ENCODE peak calls at places on chromosomes 6 and 20, in five cellular contexts. H is Peyer's patch, C is A549, U is pancreas, D is cardiac muscle cell. Q is an unnamed sample.

GRCh38 chr6:139759086-139759485 is 384.6 kb upstream of the CITED2 start:
- DNase-seq in U (no peak), H (no peak), D (no peak), C (no peak), Q (no peak)

GRCh38 chr20:61924211-61924857 is 141.3 kb downstream of the TAF4 start:
- DNase-seq in U (no peak), H (no peak), D (no peak), C (no peak), Q (no peak)

GRCh38 chr6:11163932-11164331 is 52.4 kb upstream of the ERVFRD-1 start:
- DNase-seq in H (no peak), U (no peak), C (no peak), D (no peak), Q (no peak)

GRCh38 chr6:15417811-15418210 is 171.9 kb downstream of the JARID2 start:
- DNase-seq in C (no peak), H (no peak), U (no peak), D (peak; percentile 33), Q (no peak)

GRCh38 chr6:149723262-149723661 is 5.4 kb upstream of the LATS1 start:
- DNase-seq in H (no peak), U (no peak), C (no peak), D (no peak), Q (no peak)

GRCh38 chr6:3287976-3288707 is 29.4 kb downstream of the PSMG4 start:
- DNase-seq in U (no peak), H (peak; percentile 36), D (no peak), C (no peak), Q (no peak)

GRCh38 chr6:63426844-63427243 is 107.1 kb upstream of the LGSN start:
- DNase-seq in D (no peak), U (no peak), H (no peak), C (no peak), Q (no peak)

GRCh38 chr6:161901740-161902426 is 628.0 kb upstream of the AGPAT4 start:
- DNase-seq in U (no peak), H (no peak), C (no peak), D (no peak), Q (no peak)

GRCh38 chr6:39072830-39073229 is 24.2 kb downstream of the GLP1R start:
- DNase-seq in H (no peak), D (no peak), U (no peak), C (no peak), Q (no peak)

GRCh38 chr6:154229796-154230195 is 126.8 kb downstream of the IPCEF1 start:
- DNase-seq in D (no peak), C (no peak), U (no peak), H (no peak), Q (no peak)

DNA sequence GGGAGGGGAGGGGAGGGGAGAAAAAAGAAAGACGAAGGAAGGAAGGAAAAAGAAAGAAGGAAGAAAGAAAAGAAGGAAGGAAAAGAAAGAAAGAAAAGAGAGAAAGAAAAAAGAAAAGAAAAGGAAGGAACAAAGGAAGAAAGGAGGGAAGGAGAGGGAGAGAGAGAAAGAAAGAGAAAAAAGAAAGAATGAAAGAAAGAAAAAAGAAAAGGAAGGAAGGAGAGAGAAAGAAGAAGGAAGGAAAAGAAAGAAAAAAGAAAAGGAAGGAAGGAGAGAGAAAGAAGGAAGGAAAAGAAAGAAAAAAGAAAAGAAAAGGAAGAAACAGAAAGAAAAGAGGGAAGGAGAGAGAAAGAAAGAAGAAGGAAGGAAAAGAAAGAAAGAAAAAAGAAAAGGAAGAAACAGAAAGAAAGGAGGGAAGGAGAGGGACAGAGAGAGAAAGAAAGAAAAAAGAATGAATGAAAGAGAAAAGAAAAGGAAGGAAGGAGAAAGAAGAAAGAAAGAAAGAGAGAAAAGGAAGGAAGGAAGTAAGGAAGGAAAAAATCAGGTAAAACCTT is 225.3 kb downstream of the TPBG start:
- DNase-seq in C (no peak), U (no peak), D (no peak), H (no peak), Q (no peak)
- TF ChIP-seq CTCF in C (no peak), U (no peak), D (no peak), H (no peak), Q (no peak)

GRCh38 chr6:113631616-113632015 is 225.5 kb upstream of the MARCKS start:
- DNase-seq in H (no peak), D (no peak), C (no peak), U (no peak), Q (no peak)

GRCh38 chr6:113632220-113632864 is 224.8 kb upstream of the MARCKS start:
- DNase-seq in U (peak; percentile 52), H (peak; percentile 79), D (peak; percentile 91), C (peak; percentile 41), Q (no peak)

GRCh38 chr6:113630365-113630737 is 226.8 kb upstream of the MARCKS start:
- DNase-seq in D (peak; percentile 76), U (no peak), H (no peak), C (no peak), Q (no peak)

GRCh38 chr6:113629940-113630339 is 227.2 kb upstream of the MARCKS start:
- DNase-seq in H (no peak), C (no peak), U (no peak), D (no peak), Q (no peak)

DNA sequence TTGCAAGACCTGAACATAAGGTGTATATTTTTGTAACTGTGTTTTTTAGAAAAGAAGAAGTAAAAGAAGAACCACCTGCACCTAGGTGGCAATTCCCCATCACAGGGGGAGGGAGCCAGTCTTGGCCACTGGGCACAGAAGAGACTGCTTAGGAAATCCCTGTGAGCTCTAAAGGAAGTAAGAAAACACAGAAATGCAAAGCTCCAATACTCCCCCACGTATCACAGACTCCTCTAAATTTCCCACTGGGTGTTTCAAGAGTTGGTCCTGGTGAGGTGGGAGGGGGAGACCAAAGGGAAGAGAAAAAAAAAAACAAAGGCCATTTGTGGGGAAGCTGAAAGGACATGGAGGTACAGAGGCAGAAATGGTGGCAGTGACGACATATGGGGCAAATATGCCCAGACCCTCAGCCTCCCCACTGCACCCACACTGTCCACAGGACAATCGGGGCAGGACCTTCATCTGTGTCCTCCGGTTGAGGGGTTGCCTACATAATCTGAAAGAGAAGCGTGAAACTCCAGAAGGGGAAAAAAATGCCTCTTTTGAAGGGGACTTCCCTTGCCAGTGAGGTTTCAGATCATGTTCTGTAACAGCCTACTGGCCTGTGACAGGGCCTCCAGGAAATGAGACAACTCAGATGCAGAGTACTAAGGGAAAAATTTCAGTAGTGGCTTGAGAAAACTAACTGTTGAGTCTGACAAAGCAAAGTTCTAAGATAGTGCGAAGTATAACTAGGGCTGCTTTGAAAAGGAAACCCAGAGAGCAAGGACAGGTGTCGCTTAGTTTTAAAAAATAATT is 226.2 kb upstream of the MARCKS start:
- DNase-seq in U (no peak), D (peak; percentile 66), H (peak; percentile 78), C (no peak), Q (no peak)
- H3K4me1 ChIP-seq in U (peaks cover 55% of the 10 kb centered on the region), D (peaks cover 18% of the 10 kb centered on the region), H (peaks cover 28% of the 10 kb centered on the region), C (peaks cover 57% of the 10 kb centered on the region), Q (no peaks in the 10 kb centered on the region)

DNA sequence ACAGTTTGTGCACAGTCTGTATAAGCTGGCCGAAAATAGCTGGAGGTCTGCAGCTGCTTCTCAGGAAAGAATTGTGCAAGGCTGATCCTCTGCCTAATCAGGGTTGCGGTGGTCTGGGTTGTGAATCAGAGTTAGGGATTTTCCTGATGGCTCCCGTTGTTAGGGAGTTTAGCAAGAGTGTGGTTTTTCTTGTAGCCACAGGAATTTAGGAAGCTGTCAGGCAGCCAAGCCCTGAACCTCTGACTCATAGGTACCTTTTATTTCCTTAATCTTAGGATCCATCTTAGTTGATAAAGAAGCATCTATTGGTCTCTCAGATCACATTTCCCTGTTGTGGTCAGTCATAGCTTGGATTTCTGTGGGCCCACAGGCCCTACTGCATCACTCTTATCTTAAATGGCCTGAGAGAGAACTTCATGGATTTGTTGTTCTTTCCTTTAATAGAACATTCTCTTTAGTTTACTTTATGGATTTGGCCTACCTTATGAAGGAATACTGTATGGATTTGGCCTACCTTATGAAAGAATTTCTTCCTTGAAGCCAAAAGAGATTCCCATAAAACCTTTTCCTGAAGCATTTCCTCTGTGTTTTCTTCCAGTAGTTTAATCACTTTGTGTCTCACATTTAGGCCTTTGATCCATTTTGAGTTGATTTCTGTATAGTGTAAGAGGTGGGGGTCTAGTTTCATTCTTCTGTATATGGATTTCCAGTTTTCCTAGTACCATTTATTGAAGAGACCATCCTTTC is 10.3 kb downstream of the KIF25 start:
- DNase-seq in D (peak; percentile 99), C (peak; percentile 18), U (peak; percentile 35), H (no peak), Q (no peak)
- H3K27ac ChIP-seq in D (no peak overlapping the region), C (peak overlapping the region; percentile 43), U (peak overlapping the region; percentile 6), H (no peak overlapping the region), Q (no peak overlapping the region)

GRCh38 chr6:84773431-84774173 is 9.2 kb upstream of the TBX18 start:
- DNase-seq in D (peak; percentile 67), H (no peak), U (no peak), C (peak; percentile 21), Q (no peak)
- TF ChIP-seq CTCF in D (no peak), H (no peak), U (no peak), C (no peak), Q (no peak)

GRCh38 chr20:4116091-4116490 is 100.7 kb upstream of the RNF24 start:
- DNase-seq in H (no peak), D (no peak), C (no peak), U (no peak), Q (no peak)

GRCh38 chr20:4111440-4112411 is 96.4 kb upstream of the RNF24 start:
- DNase-seq in D (no peak), H (no peak), U (no peak), C (no peak), Q (no peak)

GRCh38 chr20:4113546-4113945 is 98.2 kb upstream of the RNF24 start:
- DNase-seq in D (no peak), H (no peak), U (no peak), C (no peak), Q (no peak)

GRCh38 chr20:4112490-4113420 is 97.4 kb upstream of the RNF24 start:
- DNase-seq in C (no peak), D (peak; percentile 87), U (no peak), H (peak; percentile 58), Q (no peak)

DNA sequence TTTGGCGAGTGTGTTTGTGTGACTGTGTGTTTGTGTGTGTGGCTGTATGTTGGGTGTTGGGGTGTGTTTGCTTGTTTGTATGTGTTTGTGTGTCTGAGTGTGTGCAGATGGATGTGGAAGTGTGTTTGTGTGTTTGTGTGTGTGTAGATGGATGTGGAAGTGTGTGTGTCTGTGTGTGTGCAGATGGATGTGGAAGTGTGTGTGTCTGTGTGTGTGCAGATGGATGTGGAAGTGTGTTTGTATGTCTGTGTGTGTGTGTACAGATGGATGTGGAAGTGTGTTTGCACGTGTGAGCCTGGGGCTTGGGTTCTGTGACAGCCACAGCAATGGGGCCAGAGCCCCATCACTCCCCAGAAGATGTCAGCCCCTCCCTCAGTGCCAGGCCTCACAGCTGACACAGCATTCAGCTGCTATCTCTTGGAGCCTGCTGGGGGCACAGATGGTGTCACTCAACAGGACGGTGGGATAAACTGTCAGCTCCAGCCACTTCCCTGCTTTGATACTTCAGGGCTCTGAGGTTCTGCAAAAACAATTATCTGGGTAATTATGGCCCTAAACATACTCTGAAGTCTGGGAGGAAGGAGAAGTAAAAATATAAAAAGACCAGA is 98.7 kb upstream of the RNF24 start:
- DNase-seq in H (no peak), D (no peak), C (no peak), U (no peak), Q (no peak)
- H3K4me1 ChIP-seq in H (peaks cover 8% of the 10 kb centered on the region), D (no peaks in the 10 kb centered on the region), C (peaks cover 79% of the 10 kb centered on the region), U (no peaks in the 10 kb centered on the region), Q (no peaks in the 10 kb centered on the region)

GRCh38 chr20:54339093-54339492 is 131.2 kb downstream of the PFDN4 start:
- DNase-seq in U (no peak), H (no peak), C (no peak), D (no peak), Q (no peak)
- H3K27ac ChIP-seq in U (no peak overlapping the region), H (no peak overlapping the region), C (no peak overlapping the region), D (no peak overlapping the region), Q (no peak overlapping the region)

Q was measured in CD8-positive, alpha-beta T cell.